ENCODE peak calls at places on chromosome 7, in four cellular contexts. L is astrocyte, H is osteocyte, T is HL-60. C is an unnamed sample.

GRCh38 chr7:76515999-76516443 is 5.7 kb downstream of the UPK3B start:
- DNase-seq in H (no peak), L (peak), T (peak), C (peak)

GRCh38 chr7:1569016-1569415 is 816 bp downstream of the PSMG3 start:
- DNase-seq in L (peak), T (peak), H (no peak), C (no peak)

GRCh38 chr7:727104-727805 is at the start of gene PRKAR1B:
- DNase-seq in H (no peak), T (peak), L (no peak), C (no peak)

GRCh38 chr7:107592361-107593024 is 12.4 kb downstream of the BCAP29 start:
- DNase-seq in L (peak), T (no peak), H (no peak), C (peak)

GRCh38 chr7:33905389-33906032 is at the start of gene BMPER:
- DNase-seq in T (no peak), H (no peak), L (no peak), C (peak)

GRCh38 chr7:95264225-95264927 is 60.0 kb downstream of the PON1 start:
- DNase-seq in L (peak), H (no peak), T (no peak), C (peak)

GRCh38 chr7:30391806-30392205 is 86.8 kb downstream of the NOD1 start:
- DNase-seq in T (no peak), L (no peak), H (no peak), C (no peak)

GRCh38 chr7:47506716-47507354 is 75.1 kb downstream of the TNS3 start:
- DNase-seq in H (no peak), T (no peak), L (peak), C (peak)

GRCh38 chr7:78090616-78091015 is 292.0 kb downstream of the PHTF2 start:
- DNase-seq in L (no peak), H (no peak), T (no peak), C (no peak)

GRCh38 chr7:127486654-127487053 is 94.1 kb upstream of the ZNF800 start:
- DNase-seq in T (no peak), L (no peak), H (no peak), C (no peak)

DNA sequence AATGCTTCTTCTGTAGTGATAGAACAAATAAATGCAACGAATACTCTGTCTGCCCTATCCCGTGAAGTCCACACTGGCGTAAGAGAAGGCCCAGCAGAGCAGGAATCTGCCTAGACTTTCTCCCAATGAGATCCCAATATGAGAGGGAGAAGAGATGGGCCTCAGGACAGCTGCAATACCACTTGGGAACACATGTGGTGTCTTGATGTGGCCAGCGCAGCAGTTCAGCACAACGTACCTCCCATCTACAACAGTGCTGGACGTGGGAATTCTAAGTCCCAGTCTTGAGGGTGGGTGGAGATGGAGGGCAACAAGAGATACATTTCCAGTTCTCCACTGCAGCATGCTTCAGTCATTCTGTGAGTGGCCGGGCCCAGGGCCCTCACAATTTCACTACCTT is 45.8 kb downstream of the FIGNL1 start:
- DNase-seq in H (no peak), L (no peak), T (no peak), C (no peak)
- TF ChIP-seq CTCF in H (no peak), L (no peak), T (no peak), C (no peak)

GRCh38 chr7:98745722-98746318 is 124.0 kb downstream of the TMEM130 start:
- DNase-seq in H (no peak), L (no peak), T (peak), C (peak)
- TF ChIP-seq CTCF in H (peak), L (peak), T (peak), C (peak)

GRCh38 chr7:152574892-152575511 is 100.9 kb downstream of the XRCC2 start:
- DNase-seq in T (no peak), H (no peak), L (no peak), C (no peak)

GRCh38 chr7:152579070-152579469 is 96.9 kb downstream of the XRCC2 start:
- DNase-seq in H (no peak), L (no peak), T (no peak), C (no peak)

GRCh38 chr7:152572101-152572500 is 103.8 kb downstream of the XRCC2 start:
- DNase-seq in H (no peak), L (no peak), T (no peak), C (peak)

GRCh38 chr7:152583006-152583405 is 92.9 kb downstream of the XRCC2 start:
- DNase-seq in L (no peak), H (no peak), T (no peak), C (no peak)

DNA sequence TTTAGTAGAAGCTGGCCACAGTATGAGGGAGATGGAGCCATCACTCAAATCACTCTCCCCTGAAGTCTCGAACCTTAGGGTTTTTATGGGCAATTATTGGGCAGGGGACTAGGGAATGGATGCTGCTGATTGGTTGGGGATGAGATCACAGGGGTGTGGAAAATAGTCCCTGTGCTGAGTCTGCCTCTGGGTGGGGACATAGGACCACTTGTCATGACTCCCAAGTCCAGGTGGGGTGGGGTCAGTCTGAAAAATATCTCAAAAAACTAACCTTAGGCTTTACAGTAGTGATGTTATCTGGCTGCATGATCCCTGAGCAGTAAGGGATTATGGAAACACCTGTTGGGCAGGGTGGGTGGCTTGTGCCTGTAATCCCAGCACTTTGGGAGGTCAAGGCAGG is 98.6 kb downstream of the XRCC2 start:
- DNase-seq in H (no peak), T (no peak), L (no peak), C (no peak)
- TF ChIP-seq CTCF in H (no peak), T (no peak), L (no peak), C (no peak)

GRCh38 chr7:17009007-17009719 is 127.4 kb upstream of the AGR3 start:
- DNase-seq in T (no peak), L (no peak), H (no peak), C (peak)
- TF ChIP-seq CTCF in T (no peak), L (no peak), H (peak), C (peak)

DNA sequence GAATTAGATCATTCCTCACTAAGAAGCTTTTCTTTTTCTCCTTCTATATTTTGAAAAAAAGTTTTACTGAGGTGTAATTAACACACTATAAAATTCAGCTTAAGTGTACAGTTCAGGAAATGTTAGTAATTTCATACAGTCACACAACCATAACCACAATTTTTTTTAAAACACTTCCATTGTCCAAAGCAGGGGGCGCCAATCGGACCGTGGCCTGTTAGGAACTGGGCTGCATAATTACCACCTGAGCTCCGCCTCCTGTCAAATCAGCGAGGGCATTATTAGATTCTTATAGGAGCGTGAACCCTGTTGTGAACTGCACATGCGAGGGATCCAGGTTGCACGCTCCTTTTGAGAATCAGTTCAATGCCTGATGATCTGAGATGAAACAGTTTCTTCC is 427.1 kb downstream of the TFEC start:
- DNase-seq in H (no peak), L (no peak), T (no peak), C (no peak)
- TF ChIP-seq CTCF in H (no peak), L (no peak), T (no peak), C (no peak)

DNA sequence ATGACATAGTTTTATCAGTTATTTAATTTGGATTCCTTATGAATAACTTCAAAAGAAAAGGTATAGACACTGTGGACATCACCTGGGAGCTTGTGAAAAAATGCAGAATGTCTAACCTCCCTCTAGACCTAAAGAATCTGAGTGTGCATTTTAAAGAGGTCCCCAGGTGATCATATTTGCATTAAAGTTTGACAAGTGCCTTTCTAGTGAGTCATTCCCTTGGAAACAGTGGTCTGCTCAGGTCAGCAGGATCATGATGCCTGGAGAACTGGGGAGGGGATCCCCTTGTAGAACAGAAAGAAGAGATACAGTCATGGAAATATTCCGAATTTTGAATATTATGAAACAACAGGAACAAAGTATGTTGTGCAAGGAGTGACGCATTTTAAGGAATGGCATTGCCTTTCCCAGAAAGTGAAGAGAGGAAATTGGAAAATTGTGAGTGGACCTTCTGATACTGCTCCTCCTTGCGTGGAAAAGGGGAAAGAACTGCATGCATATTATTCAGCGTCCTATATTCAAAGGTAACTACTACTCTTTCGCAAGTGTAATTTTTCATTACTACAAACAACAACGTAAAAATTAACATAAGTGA is 4.6 kb downstream of the STEAP2 start:
- DNase-seq in L (no peak), T (no peak), H (no peak), C (no peak)
- TF ChIP-seq CTCF in L (no peak), T (no peak), H (no peak), C (no peak)

DNA sequence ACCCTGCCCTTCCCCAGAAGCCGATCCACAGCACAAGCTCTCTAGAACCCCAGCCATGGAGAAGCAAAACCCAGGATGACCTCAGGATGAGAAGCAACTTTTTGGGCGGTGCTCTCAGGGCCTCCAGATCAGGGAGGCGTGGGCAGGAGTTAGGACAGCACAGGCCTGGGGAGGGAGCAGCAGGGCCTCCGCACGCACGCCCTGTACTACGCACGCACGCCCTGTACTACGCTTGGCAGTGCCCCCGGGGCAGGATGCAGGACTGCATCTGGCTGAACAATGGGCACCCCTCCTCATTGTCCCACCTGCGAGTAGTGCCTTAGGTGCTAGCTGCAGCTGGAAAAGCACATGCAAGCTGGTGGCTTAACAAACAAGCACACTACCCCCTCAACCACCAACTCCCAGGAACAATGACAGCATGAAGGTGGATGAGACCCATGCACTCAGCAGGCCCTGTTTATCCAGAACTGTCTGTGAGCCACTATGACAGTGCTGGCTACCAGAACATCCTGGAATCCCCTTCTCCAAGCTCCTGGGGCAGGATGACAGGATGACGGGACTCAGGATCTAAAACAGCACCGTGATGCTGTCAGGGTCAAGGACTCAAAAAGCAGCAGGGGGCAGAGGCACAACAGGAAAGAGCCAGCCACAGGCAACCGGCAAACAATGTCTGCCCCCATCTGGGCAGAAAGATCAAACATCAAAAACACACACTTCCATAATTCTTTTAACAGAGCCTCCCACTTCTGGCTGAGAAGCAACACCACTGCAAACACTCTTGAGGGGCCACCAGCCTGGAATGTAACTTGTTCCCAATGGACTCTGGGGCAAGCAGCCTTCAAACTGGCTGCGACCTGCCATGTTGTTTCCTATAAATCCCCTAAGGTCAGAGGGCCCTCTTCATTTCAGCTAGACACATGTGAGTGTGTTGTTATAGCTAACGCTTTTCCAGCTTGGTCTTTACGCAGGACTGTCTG is 11.7 kb downstream of the PODXL start:
- DNase-seq in T (no peak), L (no peak), H (no peak), C (peak)
- TF ChIP-seq CTCF in T (no peak), L (no peak), H (no peak), C (peak)

GRCh38 chr7:101891936-101892640 is 74.7 kb downstream of the CUX1 start:
- DNase-seq in L (no peak), T (peak), H (no peak), C (peak)

GRCh38 chr7:101890666-101891065 is 73.2 kb downstream of the CUX1 start:
- DNase-seq in T (no peak), L (no peak), H (no peak), C (no peak)

GRCh38 chr7:101896312-101896711 is 78.9 kb downstream of the CUX1 start:
- DNase-seq in H (no peak), L (no peak), T (no peak), C (no peak)

GRCh38 chr7:101891124-101891523 is 73.7 kb downstream of the CUX1 start:
- DNase-seq in L (no peak), T (no peak), H (no peak), C (no peak)

DNA sequence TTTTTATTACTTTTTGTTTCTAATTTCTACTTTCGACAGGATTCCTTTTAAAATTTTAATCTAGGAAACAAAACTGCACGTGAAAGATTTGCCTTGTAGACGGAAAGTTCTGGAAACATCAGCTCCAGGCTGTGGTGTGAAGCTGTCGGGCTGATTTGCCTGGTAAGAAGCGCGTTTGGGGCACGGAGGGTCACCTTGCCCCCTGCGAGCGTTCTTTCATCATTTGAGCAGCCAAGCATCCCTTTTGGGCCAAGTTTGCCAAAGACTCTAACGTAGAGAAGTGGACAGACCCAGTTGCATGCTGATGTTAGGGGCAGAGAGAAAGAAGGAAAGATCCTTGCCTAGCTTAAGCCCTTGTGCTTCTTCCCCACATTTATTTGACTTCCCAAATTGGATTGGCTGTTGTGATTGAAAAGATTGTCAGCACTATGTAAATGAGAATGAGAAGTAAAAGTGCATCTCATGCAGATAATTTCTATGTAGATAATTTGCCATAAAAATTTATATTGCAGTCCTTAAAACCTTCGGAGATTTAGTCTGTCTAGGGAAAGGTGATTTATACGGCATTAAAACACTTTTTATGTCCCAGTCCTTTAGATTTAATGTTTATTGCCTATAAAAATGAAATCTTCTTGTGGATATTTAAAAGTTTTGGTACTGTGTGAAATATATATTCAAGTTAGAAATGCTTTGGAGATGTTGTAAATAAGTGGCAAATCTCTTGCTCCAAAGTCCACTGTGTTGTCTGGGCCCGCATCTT is 76.1 kb downstream of the CUX1 start:
- DNase-seq in T (no peak), H (no peak), L (no peak), C (no peak)
- TF ChIP-seq CTCF in T (no peak), H (no peak), L (no peak), C (no peak)

GRCh38 chr7:35185908-35186731 is 67.8 kb downstream of the TBX20 start:
- DNase-seq in T (no peak), L (peak), H (no peak), C (peak)
- TF ChIP-seq CTCF in T (no peak), L (no peak), H (no peak), C (no peak)

DNA sequence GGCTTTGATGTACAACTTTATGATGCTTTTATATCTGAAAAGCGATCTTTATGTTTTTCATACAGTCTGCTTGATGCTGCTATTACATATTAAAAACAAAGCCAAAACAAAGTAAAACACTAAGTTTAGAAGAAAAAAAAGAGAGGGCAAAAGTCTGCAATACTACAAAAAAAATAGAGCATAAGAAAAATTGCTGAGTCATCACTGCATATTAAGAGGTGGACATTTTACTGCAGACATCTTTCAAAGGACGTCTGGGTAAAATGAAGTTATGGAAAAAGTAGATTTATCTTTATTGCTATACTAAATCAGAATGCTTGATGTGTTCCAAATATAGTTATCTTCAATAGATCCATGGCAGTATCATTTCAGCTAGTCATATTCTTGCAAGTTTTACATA is 172.1 kb downstream of the MAGI2 start:
- DNase-seq in T (no peak), L (no peak), H (no peak), C (peak)
- TF ChIP-seq CTCF in T (no peak), L (no peak), H (no peak), C (no peak)